ENCODE peak calls at places on chromosomes 3 and 15, in four cellular contexts. G is endodermal cell; R is amniotic stem cell; W is CD8-positive, alpha-beta T cell. B is an unnamed sample.

GRCh38 chr15:59178151-59178705 is 28.4 kb upstream of the LDHAL6B start:
- DNase-seq in G (no peak), R (no peak), W (no peak), B (no peak)

GRCh38 chr3:149197669-149198068 is 24.0 kb downstream of the CP start:
- DNase-seq in R (no peak), G (peak), W (no peak), B (no peak)

GRCh38 chr3:107198522-107199271 is 178.5 kb upstream of the CCDC54 start:
- DNase-seq in R (no peak), W (no peak), G (no peak), B (no peak)

GRCh38 chr3:71307884-71308697 is 275.4 kb downstream of the FOXP1 start:
- DNase-seq in G (no peak), W (no peak), R (no peak), B (no peak)

GRCh38 chr3:128484404-128485282 is 8.4 kb downstream of the GATA2 start:
- DNase-seq in R (no peak), W (no peak), G (peak), B (no peak)

GRCh38 chr3:123765475-123766166 is 118.5 kb downstream of the MYLK start:
- DNase-seq in R (no peak), W (no peak), G (no peak), B (no peak)

GRCh38 chr15:64912926-64913325 is 1.2 kb downstream of the ANKDD1A start:
- DNase-seq in G (peak), R (no peak), W (no peak), B (no peak)

GRCh38 chr3:149004622-149005021 is 13.3 kb downstream of the GYG1 start:
- DNase-seq in G (no peak), R (no peak), W (no peak), B (no peak)

GRCh38 chr15:78368115-78368514 is 28.0 kb downstream of the CRABP1 start:
- DNase-seq in W (no peak), G (no peak), R (no peak), B (no peak)

GRCh38 chr3:139427283-139428060 is 38.0 kb upstream of the COPB2 start:
- DNase-seq in R (peak), G (peak), W (no peak), B (no peak)

GRCh38 chr3:112974894-112975293 is at the start of gene CD200R1:
- DNase-seq in W (no peak), G (no peak), R (no peak), B (no peak)

GRCh38 chr3:141998674-141999290 is 122.3 kb downstream of the ATP1B3 start:
- DNase-seq in G (no peak), W (no peak), R (no peak), B (no peak)

GRCh38 chr3:152269423-152270144 is 855 bp downstream of the MBNL1 start:
- DNase-seq in W (peak), G (no peak), R (peak), B (no peak)

GRCh38 chr3:160618363-160618762 is 53.0 kb upstream of the KPNA4 start:
- DNase-seq in W (no peak), R (no peak), G (no peak), B (no peak)

GRCh38 chr3:141127344-141128125 is 76.4 kb downstream of the SPSB4 start:
- DNase-seq in R (no peak), G (no peak), W (no peak), B (no peak)

GRCh38 chr3:167587651-167588050 is 66.1 kb downstream of the WDR49 start:
- DNase-seq in G (no peak), W (no peak), R (no peak), B (no peak)

GRCh38 chr3:59118928-59119327 is 69.1 kb upstream of the CFAP20DC start:
- DNase-seq in W (no peak), G (no peak), R (no peak), B (no peak)

GRCh38 chr3:15495461-15496340 is 25.8 kb downstream of the COLQ start:
- DNase-seq in R (no peak), G (no peak), W (no peak), B (no peak)

GRCh38 chr15:64624242-64624641 is 151.1 kb downstream of the RBPMS2 start:
- DNase-seq in G (no peak), W (no peak), R (no peak), B (no peak)

GRCh38 chr3:88005066-88005465 is 53.7 kb downstream of the CGGBP1 start:
- DNase-seq in G (no peak), W (no peak), R (no peak), B (no peak)

GRCh38 chr15:70016511-70016994 is 81.2 kb downstream of the TLE3 start:
- DNase-seq in G (no peak), R (no peak), W (no peak), B (no peak)

GRCh38 chr15:23629234-23629805 is 18.3 kb downstream of the MAGEL2 start:
- DNase-seq in R (no peak), W (no peak), G (no peak), B (no peak)

GRCh38 chr15:39556461-39556860 is 24.4 kb upstream of the THBS1 start:
- DNase-seq in R (no peak), G (no peak), W (no peak), B (no peak)

GRCh38 chr15:25849431-25849921 is 13.7 kb downstream of the ATP10A start:
- DNase-seq in R (peak), W (no peak), G (no peak), B (no peak)

GRCh38 chr15:49361370-49361769 is 61.7 kb upstream of the FGF7 start:
- DNase-seq in W (no peak), G (no peak), R (no peak), B (no peak)

GRCh38 chr3:177494216-177494615 is 296.9 kb upstream of the TBL1XR1 start:
- DNase-seq in G (no peak), R (no peak), W (no peak), B (no peak)

GRCh38 chr3:30548605-30549004 is 57.8 kb upstream of the TGFBR2 start:
- DNase-seq in G (peak), R (no peak), W (no peak), B (no peak)

GRCh38 chr15:88337993-88338392 is 81.5 kb upstream of the NTRK3 start:
- DNase-seq in W (no peak), R (no peak), G (peak), B (no peak)

GRCh38 chr15:27796405-27797085 is 302.6 kb downstream of the OCA2 start:
- DNase-seq in G (no peak), W (no peak), R (no peak), B (no peak)

GRCh38 chr3:193680220-193680619 is 87.2 kb downstream of the OPA1 start:
- DNase-seq in G (no peak), W (no peak), R (no peak), B (no peak)

GRCh38 chr15:39184701-39185390 is 396.0 kb upstream of the THBS1 start:
- DNase-seq in G (no peak), R (no peak), W (no peak), B (no peak)

GRCh38 chr3:160448845-160449659 is 534 bp downstream of the TRIM59 start:
- DNase-seq in W (no peak), R (peak), G (no peak), B (no peak)

GRCh38 chr3:72134989-72135451 is 350.1 kb upstream of the PROK2 start:
- DNase-seq in G (no peak), R (no peak), W (no peak), B (no peak)